ENCODE peak calls at places on chromosome 2, in four cellular contexts. A is upper lobe of right lung, E is HFFc6, M is retina. H is an unnamed sample.

GRCh38 chr2:66024396-66024795 is 410.5 kb upstream of the MEIS1 start:
- DNase-seq in E (no peak), A (no peak), M (no peak), H (peak; percentile 39)

GRCh38 chr2:60336442-60337141 is 216.9 kb downstream of the BCL11A start:
- DNase-seq in A (no peak), E (no peak), M (no peak), H (no peak)

GRCh38 chr2:35783723-35784122 is 571.9 kb upstream of the CRIM1 start:
- DNase-seq in A (no peak), E (no peak), M (no peak), H (no peak)

GRCh38 chr2:120489023-120489422 is 143.1 kb downstream of the INHBB start:
- DNase-seq in E (no peak), M (no peak), A (no peak), H (no peak)

GRCh38 chr2:218828477-218828778 is 3.2 kb downstream of the PRKAG3 start:
- DNase-seq in E (no peak), A (no peak), M (no peak), H (no peak)

GRCh38 chr2:241989074-241989473 is 119.5 kb downstream of the RTP5 start:
- DNase-seq in M (no peak), A (no peak), E (no peak), H (no peak)

GRCh38 chr2:156908825-156909224 is 348.7 kb upstream of the GALNT5 start:
- DNase-seq in E (peak; percentile 74), A (no peak), M (no peak), H (no peak)

GRCh38 chr2:95287806-95288205 is 9.3 kb upstream of the KCNIP3 start:
- DNase-seq in A (no peak), E (no peak), M (no peak), H (no peak)

GRCh38 chr2:67846341-67847070 is 216.3 kb downstream of the C1D start:
- DNase-seq in M (peak; percentile 88), A (peak; percentile 83), E (peak; percentile 83), H (peak; percentile 85)

GRCh38 chr2:150410809-150411208 is 76.7 kb downstream of the RND3 start:
- DNase-seq in M (peak; percentile 22), E (peak; percentile 30), A (no peak), H (no peak)

GRCh38 chr2:26646986-26647672 is 6.0 kb upstream of the CIB4 start:
- DNase-seq in M (no peak), A (no peak), E (no peak), H (no peak)

GRCh38 chr2:228722311-228722710 is 540.8 kb upstream of the SPHKAP start:
- DNase-seq in A (no peak), E (no peak), M (no peak), H (no peak)

GRCh38 chr2:224817676-224818075 is 101.5 kb upstream of the CCDC195 start:
- DNase-seq in A (no peak), E (no peak), M (no peak), H (no peak)

GRCh38 chr2:30756051-30756719 is 51.1 kb downstream of the CAPN13 start:
- DNase-seq in M (no peak), E (peak; percentile 15), A (peak; percentile 28), H (no peak)

GRCh38 chr2:157785866-157786662 is 90.1 kb downstream of the ACVR1 start:
- DNase-seq in A (no peak), E (peak; percentile 51), M (no peak), H (no peak)

GRCh38 chr2:31000970-31001369 is 137.3 kb downstream of the GALNT14 start:
- DNase-seq in E (no peak), A (no peak), M (no peak), H (no peak)

GRCh38 chr2:237026981-237027711 is 58.5 kb upstream of the COPS8 start:
- DNase-seq in E (peak; percentile 66), A (peak; percentile 82), M (peak; percentile 77), H (no peak)

GRCh38 chr2:180306346-180306745 is 299.2 kb upstream of the CWC22 start:
- DNase-seq in E (no peak), A (no peak), M (no peak), H (no peak)

GRCh38 chr2:79721966-79722365 is 209.1 kb downstream of the CTNNA2 start:
- DNase-seq in A (no peak), M (no peak), E (no peak), H (no peak)

GRCh38 chr2:234556848-234557573 is 60.1 kb upstream of the ARL4C start:
- DNase-seq in E (peak; percentile 42), A (no peak), M (no peak), H (no peak)

GRCh38 chr2:19540739-19541503 is 182.5 kb upstream of the OSR1 start:
- DNase-seq in A (no peak), E (peak; percentile 92), M (no peak), H (peak; percentile 65)

GRCh38 chr2:117523267-117523666 is 291.2 kb upstream of the DDX18 start:
- DNase-seq in A (peak; percentile 79), M (no peak), E (no peak), H (no peak)